ENCODE peak calls at places on chromosomes 7 and 10, in ten cellular contexts. H is SK-N-SH, T is aorta, P is BE2C, E is AG04450, X is HFF-Myc, G is neural progenitor cell, F is choroid plexus epithelial cell, Z is mesendoderm, V is AG10803. N is an unnamed sample.

GRCh38 chr7:85184599-85185354 is 2.1 kb downstream of the SEMA3D start:
- DNase-seq in H (peak), T (peak), P (peak), E (no peak), X (peak), G (peak), F (peak), Z (peak), V (peak), N (peak)

GRCh38 chr10:132406181-132406580 is 9.2 kb downstream of the PWWP2B start:
- DNase-seq in H (no peak), T (no peak), P (no peak), E (no peak), X (no peak), G (no peak), F (no peak), Z (no peak), V (no peak), N (no peak)

GRCh38 chr10:79019961-79020491 is 48.7 kb upstream of the ZMIZ1 start:
- DNase-seq in H (no peak), T (peak), P (peak), E (no peak), X (no peak), G (no peak), F (peak), Z (peak), V (peak), N (no peak)

GRCh38 chr7:45456747-45457146 is 117.4 kb upstream of the ADCY1 start:
- DNase-seq in H (no peak), T (no peak), P (no peak), E (no peak), X (no peak), G (no peak), F (no peak), Z (no peak), V (peak), N (no peak)

GRCh38 chr7:47631711-47632110 is 49.8 kb upstream of the TNS3 start:
- DNase-seq in H (no peak), T (no peak), P (no peak), E (no peak), X (no peak), G (no peak), F (no peak), Z (no peak), V (no peak), N (no peak)

GRCh38 chr10:484441-484924 is 205.0 kb downstream of the DIP2C start:
- DNase-seq in H (no peak), T (peak), P (no peak), E (no peak), X (no peak), G (peak), F (peak), Z (no peak), V (peak), N (no peak)

GRCh38 chr7:155398944-155399343 is 59.0 kb upstream of the EN2 start:
- DNase-seq in H (peak), T (no peak), P (no peak), E (no peak), X (no peak), G (no peak), F (no peak), Z (no peak), V (no peak), N (no peak)

GRCh38 chr7:28177836-28178235 is 2.8 kb downstream of the JAZF1 start:
- DNase-seq in H (no peak), T (no peak), P (no peak), E (no peak), X (no peak), G (no peak), F (no peak), Z (no peak), V (no peak), N (no peak)

GRCh38 chr7:134856692-134857091 is 77.3 kb downstream of the CALD1 start:
- DNase-seq in H (no peak), T (no peak), P (no peak), E (no peak), X (no peak), G (no peak), F (peak), Z (no peak), V (peak), N (no peak)

GRCh38 chr10:60809157-60809556 is 30.9 kb downstream of the CDK1 start:
- DNase-seq in H (no peak), T (no peak), P (no peak), E (no peak), X (no peak), G (no peak), F (peak), Z (no peak), V (peak), N (no peak)

GRCh38 chr7:14687777-14688176 is 214.8 kb downstream of the DGKB start:
- DNase-seq in H (peak), T (no peak), P (no peak), E (no peak), X (no peak), G (no peak), F (peak), Z (no peak), V (no peak), N (no peak)

GRCh38 chr7:116342125-116342524 is 131.8 kb downstream of the TES start:
- DNase-seq in H (no peak), T (no peak), P (no peak), E (no peak), X (no peak), G (no peak), F (peak), Z (no peak), V (peak), N (no peak)

GRCh38 chr7:54339074-54339473 is 203.1 kb upstream of the VSTM2A start:
- DNase-seq in H (peak), T (no peak), P (peak), E (no peak), X (peak), G (no peak), F (no peak), Z (no peak), V (peak), N (no peak)

GRCh38 chr10:639751-640672 is 49.5 kb downstream of the DIP2C start:
- DNase-seq in H (no peak), T (no peak), P (no peak), E (no peak), X (no peak), G (no peak), F (no peak), Z (no peak), V (no peak), N (no peak)

GRCh38 chr7:151423936-151424335 is 14.1 kb upstream of the WDR86 start:
- DNase-seq in H (no peak), T (no peak), P (no peak), E (no peak), X (no peak), G (no peak), F (no peak), Z (no peak), V (peak), N (no peak)

GRCh38 chr7:732094-732541 is 5.0 kb upstream of the PRKAR1B start:
- DNase-seq in H (peak), T (no peak), P (peak), E (no peak), X (no peak), G (no peak), F (peak), Z (no peak), V (no peak), N (peak)

GRCh38 chr10:24721254-24722106 is 2.2 kb downstream of the ARHGAP21 start:
- DNase-seq in H (peak), T (peak), P (peak), E (no peak), X (no peak), G (peak), F (peak), Z (peak), V (peak), N (peak)

GRCh38 chr10:15069230-15069629 is 19.3 kb downstream of the ACBD7 start:
- DNase-seq in H (no peak), T (no peak), P (no peak), E (no peak), X (no peak), G (no peak), F (no peak), Z (no peak), V (no peak), N (no peak)

GRCh38 chr7:22156205-22156604 is 200.7 kb downstream of the RAPGEF5 start:
- DNase-seq in H (no peak), T (no peak), P (no peak), E (peak), X (no peak), G (no peak), F (peak), Z (no peak), V (peak), N (no peak)

GRCh38 chr7:4774007-4774406 is 1.4 kb upstream of the AP5Z1 start:
- DNase-seq in H (no peak), T (no peak), P (no peak), E (no peak), X (no peak), G (no peak), F (no peak), Z (no peak), V (no peak), N (no peak)
- H3K4me3 ChIP-seq in H (peak), T (no peak), P (no peak), E (no peak), X (peak), G (no peak), F (no peak), Z (no peak), V (no peak), N (no peak)

GRCh38 chr10:101778151-101778780 is 2.4 kb upstream of the FGF8 start:
- DNase-seq in H (peak), T (no peak), P (no peak), E (no peak), X (no peak), G (no peak), F (no peak), Z (peak), V (no peak), N (no peak)
- H3K4me3 ChIP-seq in H (no peak), T (no peak), P (no peak), E (no peak), X (no peak), G (peak), F (no peak), Z (no peak), V (no peak), N (no peak)

DNA sequence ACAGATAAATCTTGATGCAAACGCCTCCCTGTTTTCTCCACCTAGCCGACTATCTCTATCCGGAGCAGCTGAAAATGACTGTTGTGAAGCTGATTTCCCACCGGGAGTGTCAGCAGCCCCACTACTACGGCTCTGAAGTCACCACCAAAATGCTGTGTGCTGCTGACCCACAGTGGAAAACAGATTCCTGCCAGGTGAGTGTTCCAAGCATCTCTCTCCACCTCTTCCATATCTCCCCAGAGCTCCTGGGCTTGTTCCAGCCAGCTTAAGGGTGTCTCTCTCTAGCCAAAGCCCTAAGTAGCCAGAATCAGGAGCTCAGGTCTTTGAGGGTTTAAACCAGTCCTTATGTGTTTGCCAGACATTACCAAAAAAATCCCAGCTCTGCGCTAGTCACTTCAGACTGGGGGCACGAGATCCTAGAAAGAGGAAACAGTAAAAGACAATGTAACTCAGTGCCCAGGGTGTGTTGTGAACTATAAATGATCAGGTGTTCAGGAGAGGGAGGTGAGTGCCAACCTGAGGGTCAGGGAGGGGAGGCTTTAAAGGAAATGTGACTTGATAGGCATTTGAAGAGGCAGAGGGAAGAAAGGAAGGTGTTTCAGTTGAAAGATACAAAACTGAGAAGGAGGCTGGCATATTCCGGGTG is 4.4 kb downstream of the PLAU start:
- DNase-seq in H (no peak), T (no peak), P (no peak), E (no peak), X (no peak), G (no peak), F (no peak), Z (no peak), V (no peak), N (no peak)
- H3K4me3 ChIP-seq in H (no peak), T (no peak), P (no peak), E (peak), X (peak), G (no peak), F (no peak), Z (no peak), V (no peak), N (no peak)

DNA sequence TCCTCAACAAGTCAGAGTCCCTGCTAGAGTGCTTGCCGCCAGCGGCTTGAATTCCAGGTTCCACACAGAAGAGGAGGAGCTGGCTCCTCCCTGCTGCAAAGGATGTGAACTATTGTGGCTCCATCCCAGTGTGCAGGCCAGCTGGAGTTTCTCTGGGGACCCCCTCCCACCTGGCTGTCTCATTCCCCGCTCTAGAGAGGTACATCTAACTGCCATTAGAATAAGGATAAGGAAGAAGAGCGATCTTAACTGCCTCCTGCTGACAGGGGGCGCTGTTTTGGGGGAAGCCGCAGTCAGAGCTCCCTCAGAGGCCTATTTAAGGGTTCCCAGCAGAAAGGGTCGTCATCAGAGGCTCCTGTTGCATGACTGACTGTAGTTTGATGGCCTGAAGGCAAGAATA is 40.8 kb upstream of the HECW1 start:
- DNase-seq in H (peak), T (no peak), P (peak), E (no peak), X (no peak), G (peak), F (peak), Z (peak), V (peak), N (no peak)
- H3K4me3 ChIP-seq in H (no peak), T (no peak), P (no peak), E (no peak), X (no peak), G (no peak), F (no peak), Z (no peak), V (no peak), N (no peak)

GRCh38 chr10:72026251-72026650 is 62.1 kb downstream of the CHST3 start:
- DNase-seq in H (no peak), T (no peak), P (no peak), E (no peak), X (no peak), G (no peak), F (no peak), Z (no peak), V (no peak), N (no peak)

GRCh38 chr10:72027498-72027897 is 60.9 kb downstream of the SPOCK2 start:
- DNase-seq in H (no peak), T (no peak), P (no peak), E (no peak), X (no peak), G (no peak), F (peak), Z (no peak), V (no peak), N (no peak)

GRCh38 chr10:72031706-72032105 is 56.6 kb downstream of the SPOCK2 start:
- DNase-seq in H (no peak), T (no peak), P (no peak), E (no peak), X (no peak), G (no peak), F (no peak), Z (no peak), V (no peak), N (no peak)

GRCh38 chr10:72030762-72031543 is 57.4 kb downstream of the SPOCK2 start:
- DNase-seq in H (no peak), T (no peak), P (no peak), E (no peak), X (no peak), G (no peak), F (peak), Z (no peak), V (no peak), N (no peak)

GRCh38 chr10:72029414-72029813 is 58.9 kb downstream of the SPOCK2 start:
- DNase-seq in H (no peak), T (no peak), P (no peak), E (no peak), X (no peak), G (no peak), F (no peak), Z (no peak), V (no peak), N (no peak)
- H3K4me3 ChIP-seq in H (no peak), T (no peak), P (no peak), E (no peak), X (no peak), G (no peak), F (no peak), Z (no peak), V (no peak), N (no peak)

N was measured in left lung.